ENCODE peak calls at places on chromosome 13, in seven cellular contexts. One of them, this sample, is unnamed.
A peak's percentile ranks its signal among the peaks of the same experiment; 100 is the strongest.

GRCh38 chr13:19864339-19865309 is 1.2 kb upstream of the ZMYM5 start:
- DNase-seq in Calu3: peak; percentile 61
- DNase-seq in heart left ventricle: peak; percentile 66
- DNase-seq in thyroid gland: peak; percentile 58
- DNase-seq in nephron progenitor cell: peak; percentile 63
- DNase-seq in mammary epithelial cell: peak; percentile 58
- DNase-seq in adrenal gland: peak; percentile 67
- DNase-seq in this sample: peak; percentile 51

GRCh38 chr13:30865131-30866009 is 40.7 kb upstream of the MEDAG start:
- DNase-seq in Calu3: peak; percentile 54
- DNase-seq in heart left ventricle: peak; percentile 88
- DNase-seq in thyroid gland: peak; percentile 78
- DNase-seq in nephron progenitor cell: peak; percentile 73
- DNase-seq in mammary epithelial cell: peak; percentile 89
- DNase-seq in adrenal gland: peak; percentile 74
- DNase-seq in this sample: peak; percentile 38

GRCh38 chr13:23673354-23673753 is 103.1 kb downstream of the TNFRSF19 start:
- DNase-seq in Calu3: no peak
- DNase-seq in heart left ventricle: no peak
- DNase-seq in thyroid gland: no peak
- DNase-seq in nephron progenitor cell: no peak
- DNase-seq in mammary epithelial cell: peak; percentile 46
- DNase-seq in adrenal gland: no peak
- DNase-seq in this sample: no peak

GRCh38 chr13:20230913-20231838 is 943 bp downstream of the GJB6 start:
- DNase-seq in Calu3: no peak
- DNase-seq in heart left ventricle: no peak
- DNase-seq in thyroid gland: no peak
- DNase-seq in nephron progenitor cell: no peak
- DNase-seq in mammary epithelial cell: no peak
- DNase-seq in adrenal gland: no peak
- DNase-seq in this sample: no peak

GRCh38 chr13:99396446-99396845 is 89.2 kb upstream of the GPR183 start:
- DNase-seq in Calu3: no peak
- DNase-seq in heart left ventricle: no peak
- DNase-seq in thyroid gland: no peak
- DNase-seq in nephron progenitor cell: no peak
- DNase-seq in mammary epithelial cell: no peak
- DNase-seq in adrenal gland: no peak
- DNase-seq in this sample: no peak

GRCh38 chr13:48675247-48675646 is 21.5 kb downstream of the CYSLTR2 start:
- DNase-seq in Calu3: no peak
- DNase-seq in heart left ventricle: no peak
- DNase-seq in thyroid gland: no peak
- DNase-seq in nephron progenitor cell: no peak
- DNase-seq in mammary epithelial cell: no peak
- DNase-seq in adrenal gland: no peak
- DNase-seq in this sample: no peak

GRCh38 chr13:112735791-112736190 is 46.0 kb downstream of the ATP11A start:
- DNase-seq in Calu3: no peak
- DNase-seq in heart left ventricle: no peak
- DNase-seq in thyroid gland: no peak
- DNase-seq in nephron progenitor cell: no peak
- DNase-seq in mammary epithelial cell: no peak
- DNase-seq in adrenal gland: no peak
- DNase-seq in this sample: no peak

GRCh38 chr13:46607768-46608553 is 55.0 kb downstream of the LRCH1 start:
- DNase-seq in Calu3: peak; percentile 46
- DNase-seq in heart left ventricle: no peak
- DNase-seq in thyroid gland: no peak
- DNase-seq in nephron progenitor cell: peak; percentile 8
- DNase-seq in mammary epithelial cell: no peak
- DNase-seq in adrenal gland: no peak
- DNase-seq in this sample: no peak

GRCh38 chr13:38582133-38582532 is 104.7 kb upstream of the FREM2 start:
- DNase-seq in Calu3: peak; percentile 34
- DNase-seq in heart left ventricle: no peak
- DNase-seq in thyroid gland: no peak
- DNase-seq in nephron progenitor cell: peak; percentile 12
- DNase-seq in mammary epithelial cell: peak; percentile 44
- DNase-seq in adrenal gland: peak; percentile 22
- DNase-seq in this sample: no peak

GRCh38 chr13:48132961-48133360 is 38.1 kb upstream of the MED4 start:
- DNase-seq in Calu3: no peak
- DNase-seq in heart left ventricle: no peak
- DNase-seq in thyroid gland: no peak
- DNase-seq in nephron progenitor cell: no peak
- DNase-seq in mammary epithelial cell: no peak
- DNase-seq in adrenal gland: no peak
- DNase-seq in this sample: no peak

GRCh38 chr13:91768746-91769145 is 370.3 kb downstream of the GPC5 start:
- DNase-seq in Calu3: no peak
- DNase-seq in heart left ventricle: no peak
- DNase-seq in thyroid gland: no peak
- DNase-seq in nephron progenitor cell: no peak
- DNase-seq in mammary epithelial cell: no peak
- DNase-seq in adrenal gland: no peak
- DNase-seq in this sample: no peak

GRCh38 chr13:24050292-24050711 is 110.2 kb upstream of the SPATA13 start:
- DNase-seq in Calu3: no peak
- DNase-seq in heart left ventricle: peak; percentile 53
- DNase-seq in thyroid gland: peak; percentile 74
- DNase-seq in nephron progenitor cell: no peak
- DNase-seq in mammary epithelial cell: peak; percentile 50
- DNase-seq in adrenal gland: peak; percentile 56
- DNase-seq in this sample: no peak

GRCh38 chr13:24184265-24184841 is 23.8 kb downstream of the SPATA13 start:
- DNase-seq in Calu3: no peak
- DNase-seq in heart left ventricle: no peak
- DNase-seq in thyroid gland: no peak
- DNase-seq in nephron progenitor cell: no peak
- DNase-seq in mammary epithelial cell: no peak
- DNase-seq in adrenal gland: no peak
- DNase-seq in this sample: no peak

GRCh38 chr13:101327844-101328243 is 88.5 kb downstream of the NALCN start:
- DNase-seq in Calu3: no peak
- DNase-seq in heart left ventricle: no peak
- DNase-seq in thyroid gland: no peak
- DNase-seq in nephron progenitor cell: no peak
- DNase-seq in mammary epithelial cell: no peak
- DNase-seq in adrenal gland: no peak
- DNase-seq in this sample: no peak

GRCh38 chr13:113928701-113929627 is 44.9 kb downstream of the C13orf46 start:
- DNase-seq in Calu3: no peak
- DNase-seq in heart left ventricle: peak; percentile 97
- DNase-seq in thyroid gland: peak; percentile 91
- DNase-seq in nephron progenitor cell: no peak
- DNase-seq in mammary epithelial cell: no peak
- DNase-seq in adrenal gland: peak; percentile 34
- DNase-seq in this sample: no peak

GRCh38 chr13:78630509-78630908 is 27.2 kb upstream of the POU4F1 start:
- DNase-seq in Calu3: no peak
- DNase-seq in heart left ventricle: no peak
- DNase-seq in thyroid gland: no peak
- DNase-seq in nephron progenitor cell: no peak
- DNase-seq in mammary epithelial cell: no peak
- DNase-seq in adrenal gland: no peak
- DNase-seq in this sample: no peak

GRCh38 chr13:83753912-83754624 is 128.2 kb downstream of the SLITRK1 start:
- DNase-seq in Calu3: no peak
- DNase-seq in heart left ventricle: no peak
- DNase-seq in thyroid gland: no peak
- DNase-seq in nephron progenitor cell: no peak
- DNase-seq in mammary epithelial cell: peak; percentile 89
- DNase-seq in adrenal gland: no peak
- DNase-seq in this sample: no peak

GRCh38 chr13:35994131-35994966 is 136.8 kb downstream of the DCLK1 start:
- DNase-seq in Calu3: no peak
- DNase-seq in heart left ventricle: peak; percentile 72
- DNase-seq in thyroid gland: no peak
- DNase-seq in nephron progenitor cell: no peak
- DNase-seq in mammary epithelial cell: peak; percentile 79
- DNase-seq in adrenal gland: peak; percentile 83
- DNase-seq in this sample: no peak

GRCh38 chr13:97586941-97587340 is 153.0 kb downstream of the RAP2A start:
- DNase-seq in Calu3: no peak
- DNase-seq in heart left ventricle: no peak
- DNase-seq in thyroid gland: no peak
- DNase-seq in nephron progenitor cell: no peak
- DNase-seq in mammary epithelial cell: no peak
- DNase-seq in adrenal gland: no peak
- DNase-seq in this sample: no peak

GRCh38 chr13:38763446-38764381 is 76.8 kb downstream of the FREM2 start:
- DNase-seq in Calu3: peak; percentile 28
- DNase-seq in heart left ventricle: no peak
- DNase-seq in thyroid gland: peak; percentile 44
- DNase-seq in nephron progenitor cell: peak; percentile 38
- DNase-seq in mammary epithelial cell: peak; percentile 23
- DNase-seq in adrenal gland: peak; percentile 28
- DNase-seq in this sample: no peak

GRCh38 chr13:75959861-75960481 is 323.8 kb downstream of the LMO7 start:
- DNase-seq in Calu3: no peak
- DNase-seq in heart left ventricle: no peak
- DNase-seq in thyroid gland: no peak
- DNase-seq in nephron progenitor cell: no peak
- DNase-seq in mammary epithelial cell: no peak
- DNase-seq in adrenal gland: no peak
- DNase-seq in this sample: no peak

GRCh38 chr13:111877906-111878305 is 189.0 kb upstream of the SOX1 start:
- DNase-seq in Calu3: no peak
- DNase-seq in heart left ventricle: no peak
- DNase-seq in thyroid gland: no peak
- DNase-seq in nephron progenitor cell: no peak
- DNase-seq in mammary epithelial cell: no peak
- DNase-seq in adrenal gland: no peak
- DNase-seq in this sample: no peak

GRCh38 chr13:33838567-33839131 is 20.7 kb downstream of the RFC3 start:
- DNase-seq in Calu3: no peak
- DNase-seq in heart left ventricle: no peak
- DNase-seq in thyroid gland: no peak
- DNase-seq in nephron progenitor cell: no peak
- DNase-seq in mammary epithelial cell: no peak
- DNase-seq in adrenal gland: no peak
- DNase-seq in this sample: no peak

GRCh38 chr13:32723987-32724386 is 137.7 kb downstream of the PDS5B start:
- DNase-seq in Calu3: no peak
- DNase-seq in heart left ventricle: no peak
- DNase-seq in thyroid gland: no peak
- DNase-seq in nephron progenitor cell: no peak
- DNase-seq in mammary epithelial cell: no peak
- DNase-seq in adrenal gland: no peak
- DNase-seq in this sample: no peak
- TF ChIP-seq CTCF in Calu3: no peak
- TF ChIP-seq CTCF in heart left ventricle: no peak
- TF ChIP-seq CTCF in thyroid gland: no peak
- TF ChIP-seq CTCF in nephron progenitor cell: no peak
- TF ChIP-seq CTCF in mammary epithelial cell: no peak
- TF ChIP-seq CTCF in adrenal gland: no peak
- TF ChIP-seq CTCF in this sample: no peak

GRCh38 chr13:72696590-72696989 is 30.8 kb downstream of the MZT1 start:
- DNase-seq in Calu3: no peak
- DNase-seq in heart left ventricle: no peak
- DNase-seq in thyroid gland: no peak
- DNase-seq in nephron progenitor cell: no peak
- DNase-seq in mammary epithelial cell: no peak
- DNase-seq in adrenal gland: no peak
- DNase-seq in this sample: no peak
- TF ChIP-seq CTCF in Calu3: no peak
- TF ChIP-seq CTCF in heart left ventricle: peak; percentile 43
- TF ChIP-seq CTCF in thyroid gland: peak; percentile 26
- TF ChIP-seq CTCF in nephron progenitor cell: no peak
- TF ChIP-seq CTCF in mammary epithelial cell: peak; percentile 28
- TF ChIP-seq CTCF in adrenal gland: peak; percentile 33
- TF ChIP-seq CTCF in this sample: peak; percentile 38

DNA sequence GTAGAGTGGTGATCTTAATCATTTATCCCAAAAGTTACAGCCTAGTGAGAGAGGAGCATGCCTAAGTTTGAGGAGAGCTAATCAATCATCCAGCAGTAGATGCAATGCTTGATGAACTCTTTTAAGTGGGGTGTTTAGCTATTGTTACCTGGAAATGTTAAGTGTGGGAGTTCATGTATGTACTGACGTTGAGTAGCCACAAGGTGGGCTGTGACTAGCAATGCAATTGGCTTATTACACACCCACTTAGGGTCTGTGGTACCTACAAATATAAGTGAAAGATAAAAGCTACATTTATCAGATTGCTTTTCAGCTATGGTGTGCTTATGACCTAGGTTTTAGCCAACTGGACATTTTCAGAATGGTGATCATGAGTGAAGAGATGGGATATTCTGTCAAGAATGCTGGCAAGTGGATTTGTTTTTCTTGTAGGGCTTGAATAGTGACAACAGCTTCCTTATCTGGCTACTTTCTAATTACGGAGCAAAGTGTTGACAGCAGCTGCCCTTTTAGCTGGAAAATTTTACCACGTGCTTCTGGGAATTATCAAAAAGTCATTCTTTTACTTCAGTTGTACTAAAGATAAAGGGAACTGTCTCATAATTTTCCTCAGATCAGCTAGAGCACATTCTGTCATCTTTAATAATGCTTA is 170.6 kb downstream of the POSTN start:
- DNase-seq in Calu3: no peak
- DNase-seq in heart left ventricle: no peak
- DNase-seq in thyroid gland: no peak
- DNase-seq in nephron progenitor cell: no peak
- DNase-seq in mammary epithelial cell: no peak
- DNase-seq in adrenal gland: no peak
- DNase-seq in this sample: no peak
- TF ChIP-seq CTCF in Calu3: no peak
- TF ChIP-seq CTCF in heart left ventricle: no peak
- TF ChIP-seq CTCF in thyroid gland: no peak
- TF ChIP-seq CTCF in nephron progenitor cell: no peak
- TF ChIP-seq CTCF in mammary epithelial cell: no peak
- TF ChIP-seq CTCF in adrenal gland: no peak
- TF ChIP-seq CTCF in this sample: peak; percentile 36

GRCh38 chr13:27170221-27170520 is 1.4 kb downstream of the USP12 start:
- DNase-seq in Calu3: no peak
- DNase-seq in heart left ventricle: no peak
- DNase-seq in thyroid gland: no peak
- DNase-seq in nephron progenitor cell: no peak
- DNase-seq in mammary epithelial cell: peak; percentile 70
- DNase-seq in adrenal gland: no peak
- DNase-seq in this sample: no peak

GRCh38 chr13:27171830-27172494 is 351 bp upstream of the USP12 start:
- DNase-seq in Calu3: peak; percentile 90
- DNase-seq in heart left ventricle: peak; percentile 95
- DNase-seq in thyroid gland: peak; percentile 94
- DNase-seq in nephron progenitor cell: peak; percentile 94
- DNase-seq in mammary epithelial cell: peak; percentile 88
- DNase-seq in adrenal gland: peak; percentile 95
- DNase-seq in this sample: peak; percentile 90

GRCh38 chr13:27171244-27171829 is at the start of gene USP12:
- DNase-seq in Calu3: peak; percentile 54
- DNase-seq in heart left ventricle: peak; percentile 42
- DNase-seq in thyroid gland: no peak
- DNase-seq in nephron progenitor cell: peak; percentile 77
- DNase-seq in mammary epithelial cell: peak; percentile 23
- DNase-seq in adrenal gland: no peak
- DNase-seq in this sample: peak; percentile 59

GRCh38 chr13:27168870-27169525 is 2.6 kb downstream of the USP12 start:
- DNase-seq in Calu3: no peak
- DNase-seq in heart left ventricle: no peak
- DNase-seq in thyroid gland: no peak
- DNase-seq in nephron progenitor cell: no peak
- DNase-seq in mammary epithelial cell: no peak
- DNase-seq in adrenal gland: no peak
- DNase-seq in this sample: no peak

GRCh38 chr13:27170521-27171243 is 929 bp downstream of the USP12 start:
- DNase-seq in Calu3: no peak
- DNase-seq in heart left ventricle: peak; percentile 50
- DNase-seq in thyroid gland: peak; percentile 49
- DNase-seq in nephron progenitor cell: peak; percentile 82
- DNase-seq in mammary epithelial cell: no peak
- DNase-seq in adrenal gland: peak; percentile 57
- DNase-seq in this sample: peak; percentile 63
- TF ChIP-seq CTCF in Calu3: no peak
- TF ChIP-seq CTCF in heart left ventricle: no peak
- TF ChIP-seq CTCF in thyroid gland: no peak
- TF ChIP-seq CTCF in nephron progenitor cell: no peak
- TF ChIP-seq CTCF in mammary epithelial cell: no peak
- TF ChIP-seq CTCF in adrenal gland: no peak
- TF ChIP-seq CTCF in this sample: no peak

This sample was measured in progenitor cell of endocrine pancreas.